ENCODE peak calls at places on chromosome 12, in seven cellular contexts. R is right lobe of liver; D is effector memory CD4-positive, alpha-beta T cell; X is hepatocyte; A is mesendoderm; C is neural progenitor cell; P is OCI-LY7. T is an unnamed sample.

GRCh38 chr12:77229640-77230442 is 164.5 kb upstream of the E2F7 start:
- DNase-seq in R (no peak), D (no peak), X (no peak), A (peak; percentile 31), C (no peak), P (no peak), T (no peak)

GRCh38 chr12:120261951-120262851 is 3.3 kb downstream of the PXN start:
- DNase-seq in R (peak; percentile 48), D (no peak), X (no peak), A (no peak), C (no peak), P (no peak), T (no peak)

GRCh38 chr12:113302925-113303640 is 31.8 kb downstream of the SLC8B1 start:
- DNase-seq in R (no peak), D (no peak), X (no peak), A (peak; percentile 18), C (peak; percentile 67), P (peak; percentile 34), T (no peak)

GRCh38 chr12:124159655-124160054 is 135.2 kb upstream of the RFLNA start:
- DNase-seq in R (no peak), D (no peak), X (no peak), A (no peak), C (no peak), P (no peak), T (no peak)

GRCh38 chr12:5428332-5429221 is 3.3 kb upstream of the NTF3 start:
- DNase-seq in R (no peak), D (no peak), X (peak; percentile 70), A (peak; percentile 74), C (peak; percentile 70), P (peak; percentile 77), T (no peak)

GRCh38 chr12:102197789-102198188 is at the start of gene PMCH:
- DNase-seq in R (no peak), D (no peak), X (no peak), A (no peak), C (no peak), P (no peak), T (no peak)

GRCh38 chr12:63782466-63782865 is 2.8 kb downstream of the RXYLT1 start:
- DNase-seq in R (no peak), D (no peak), X (no peak), A (no peak), C (no peak), P (no peak), T (no peak)

GRCh38 chr12:41076114-41076513 is 112.0 kb upstream of the PDZRN4 start:
- DNase-seq in R (no peak), D (no peak), X (no peak), A (no peak), C (no peak), P (no peak), T (no peak)

GRCh38 chr12:114694436-114695304 is 10.7 kb upstream of the TBX3 start:
- DNase-seq in R (no peak), D (no peak), X (no peak), A (no peak), C (peak; percentile 15), P (no peak), T (no peak)

GRCh38 chr12:89468648-89469326 is 55.8 kb downstream of the GALNT4 start:
- DNase-seq in R (no peak), D (no peak), X (no peak), A (no peak), C (no peak), P (peak; percentile 15), T (no peak)

GRCh38 chr12:132282031-132282949 is 47.1 kb downstream of the GALNT9 start:
- DNase-seq in R (no peak), D (no peak), X (no peak), A (no peak), C (no peak), P (no peak), T (no peak)

GRCh38 chr12:22518998-22519397 is 25.3 kb downstream of the C2CD5 start:
- DNase-seq in R (no peak), D (no peak), X (no peak), A (no peak), C (no peak), P (no peak), T (no peak)

GRCh38 chr12:57193706-57194245 is 22.8 kb upstream of the NXPH4 start:
- DNase-seq in R (no peak), D (no peak), X (no peak), A (peak; percentile 10), C (no peak), P (no peak), T (no peak)

GRCh38 chr12:124279315-124279714 is 15.6 kb upstream of the RFLNA start:
- DNase-seq in R (no peak), D (no peak), X (no peak), A (no peak), C (no peak), P (no peak), T (no peak)

GRCh38 chr12:26153421-26154154 is 28.8 kb upstream of the BHLHE41 start:
- DNase-seq in R (no peak), D (no peak), X (peak; percentile 70), A (no peak), C (no peak), P (no peak), T (no peak)

GRCh38 chr12:12474931-12475485 is 87.7 kb downstream of the DUSP16 start:
- DNase-seq in R (no peak), D (peak; percentile 52), X (no peak), A (no peak), C (no peak), P (no peak), T (no peak)

GRCh38 chr12:62841841-62842240 is 93.1 kb downstream of the PPM1H start:
- DNase-seq in R (no peak), D (no peak), X (no peak), A (no peak), C (no peak), P (no peak), T (no peak)

GRCh38 chr12:100567945-100568344 is 5.5 kb upstream of the GAS2L3 start:
- DNase-seq in R (no peak), D (no peak), X (no peak), A (no peak), C (no peak), P (no peak), T (no peak)

GRCh38 chr12:75868501-75868900 is 163.1 kb downstream of the PHLDA1 start:
- DNase-seq in R (no peak), D (no peak), X (no peak), A (no peak), C (no peak), P (no peak), T (no peak)

DNA sequence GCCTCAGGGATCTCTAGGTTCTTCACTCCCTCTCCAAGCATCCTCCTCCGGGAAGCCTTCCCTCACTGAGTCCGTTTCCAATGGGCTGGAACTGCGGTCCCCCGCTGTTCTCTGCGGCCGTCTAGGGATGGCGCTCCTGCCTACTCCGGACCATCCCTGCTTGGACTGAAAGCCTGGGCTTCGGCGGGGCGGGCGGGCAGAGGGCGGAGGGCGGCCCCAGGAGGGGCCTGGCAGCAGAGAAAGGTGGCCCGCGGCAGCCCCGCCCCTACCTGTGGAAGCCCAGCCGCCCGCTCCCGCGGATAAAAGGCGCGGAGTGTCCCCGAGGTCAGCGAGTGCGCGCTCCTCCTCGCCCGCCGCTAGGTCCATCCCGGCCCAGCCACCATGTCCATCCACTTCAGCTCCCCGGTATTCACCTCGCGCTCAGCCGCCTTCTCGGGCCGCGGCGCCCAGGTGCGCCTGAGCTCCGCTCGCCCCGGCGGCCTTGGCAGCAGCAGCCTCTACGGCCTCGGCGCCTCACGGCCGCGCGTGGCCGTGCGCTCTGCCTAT is at the start of gene KRT7:
- DNase-seq in R (no peak), D (no peak), X (peak; percentile 47), A (peak; percentile 37), C (peak; percentile 63), P (no peak), T (no peak)
- H3K4me3 ChIP-seq in R (no peak within 1 kb of the TSS), D (no peak within 1 kb of the TSS), X (no peak within 1 kb of the TSS), A (no peak within 1 kb of the TSS), C (peak within 1 kb of the TSS; percentile 54), P (no peak within 1 kb of the TSS), T (peak within 1 kb of the TSS; percentile 45)

GRCh38 chr12:108638141-108638823 is 4.6 kb upstream of the SELPLG start:
- DNase-seq in R (no peak), D (no peak), X (no peak), A (no peak), C (peak; percentile 91), P (peak; percentile 77), T (no peak)
- H3K27ac ChIP-seq in R (no peak overlapping the region), D (no peak overlapping the region), X (peak overlapping the region; percentile 37), A (peak overlapping the region; percentile 48), C (peak overlapping the region; percentile 95), P (peak overlapping the region; percentile 99), T (peak overlapping the region; percentile 41)

DNA sequence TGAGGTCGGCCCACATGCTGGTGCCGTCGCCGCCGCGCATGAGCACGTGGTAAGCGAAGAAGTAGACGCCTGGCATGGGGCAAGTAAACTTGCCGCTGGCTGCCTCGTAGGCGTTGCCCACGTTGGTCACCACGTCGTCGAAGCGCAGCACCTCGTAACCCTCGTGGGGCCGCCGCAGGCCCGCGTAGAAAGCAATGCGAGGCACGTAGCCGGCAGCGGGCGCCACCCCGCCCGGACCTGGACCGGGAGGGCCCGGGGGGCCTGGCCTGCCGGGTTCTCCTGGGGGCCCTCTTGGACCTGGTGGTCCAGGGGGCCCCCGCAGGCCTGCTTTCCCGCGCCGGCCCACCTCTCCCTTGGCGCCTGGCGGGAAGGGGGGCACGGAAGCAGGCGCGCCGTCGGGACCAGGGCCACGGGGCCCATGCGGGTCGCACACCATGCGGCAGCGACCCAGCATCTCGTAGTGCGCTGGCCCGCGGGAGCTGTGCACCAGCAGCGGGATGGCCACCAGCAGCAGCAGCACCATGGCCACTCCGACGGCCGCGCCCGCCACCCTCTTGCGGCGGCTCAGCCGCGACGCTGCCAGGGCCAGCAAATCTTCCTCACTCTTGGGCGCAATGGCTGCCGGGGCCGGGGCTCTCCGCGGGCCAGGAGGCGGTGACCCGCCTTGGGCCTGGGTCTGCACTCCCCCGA is 888 bp downstream of the C1QL4 start:
- DNase-seq in R (no peak), D (no peak), X (peak; percentile 5), A (no peak), C (peak; percentile 29), P (no peak), T (no peak)
- H3K4me3 ChIP-seq in R (no peak overlapping the region), D (no peak overlapping the region), X (no peak overlapping the region), A (no peak overlapping the region), C (peak overlapping the region; percentile 40), P (no peak overlapping the region), T (peak overlapping the region; percentile 55)

GRCh38 chr12:116141110-116141832 is 136.2 kb downstream of the MED13L start:
- DNase-seq in R (no peak), D (no peak), X (no peak), A (no peak), C (no peak), P (peak; percentile 17), T (no peak)

GRCh38 chr12:116140559-116140958 is 136.9 kb downstream of the MED13L start:
- DNase-seq in R (no peak), D (no peak), X (no peak), A (no peak), C (no peak), P (no peak), T (no peak)

GRCh38 chr12:116142936-116143882 is 134.3 kb downstream of the MED13L start:
- DNase-seq in R (no peak), D (no peak), X (no peak), A (no peak), C (no peak), P (no peak), T (no peak)

GRCh38 chr12:116143883-116144266 is 133.6 kb downstream of the MED13L start:
- DNase-seq in R (no peak), D (no peak), X (no peak), A (peak; percentile 87), C (peak; percentile 44), P (no peak), T (no peak)

DNA sequence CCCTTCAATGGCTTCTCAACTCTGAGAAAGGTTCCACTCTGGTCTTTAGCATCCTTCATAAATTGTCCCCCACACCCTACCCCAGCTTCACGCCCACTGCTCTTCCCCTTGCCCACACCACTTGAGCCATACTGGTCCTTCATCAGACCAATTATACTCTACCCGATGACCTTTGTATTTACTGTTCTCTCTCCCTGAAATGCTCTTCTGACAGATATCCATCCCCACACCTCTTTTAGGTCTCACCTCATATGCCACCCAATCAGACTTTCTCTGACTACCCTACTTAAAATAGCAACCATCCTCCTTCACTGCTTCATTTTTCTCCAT is 135.7 kb downstream of the MED13L start:
- DNase-seq in R (no peak), D (no peak), X (no peak), A (no peak), C (no peak), P (no peak), T (no peak)
- H3K27ac ChIP-seq in R (no peak overlapping the region), D (no peak overlapping the region), X (no peak overlapping the region), A (no peak overlapping the region), C (no peak overlapping the region), P (no peak overlapping the region), T (peak overlapping the region; percentile 65)